ENCODE peak calls at places on chromosomes 1 and 21, in nine cellular contexts. F, D, B, X, K, E, Y, G and M are unnamed samples.

GRCh38 chr1:215257280-215257679 is 174.7 kb downstream of the KCNK2 start:
- DNase-seq in D (no peak), G (no peak), X (peak), K (no peak), F (no peak), Y (no peak), B (no peak), E (peak), M (no peak)

GRCh38 chr1:112715264-112716053 is at the start of gene PPM1J:
- DNase-seq in X (peak), B (peak), E (peak), F (peak), G (peak), Y (peak), K (peak), D (peak), M (peak)

GRCh38 chr21:23488245-23488644 is 2119.0 kb downstream of the MRPL39 start:
- DNase-seq in K (no peak), E (no peak), G (no peak), F (no peak), Y (no peak), B (no peak), D (no peak), X (no peak), M (no peak)

GRCh38 chr1:178284059-178284458 is 190.2 kb downstream of the RASAL2 start:
- DNase-seq in B (peak), G (no peak), F (no peak), Y (no peak), X (no peak), E (no peak), D (no peak), K (no peak), M (no peak)

GRCh38 chr1:160813215-160813614 is 17.2 kb downstream of the LY9 start:
- DNase-seq in G (no peak), B (no peak), F (no peak), K (no peak), D (peak), Y (no peak), X (peak), E (peak), M (no peak)

GRCh38 chr1:37958690-37959089 is 11.8 kb upstream of the INPP5B start:
- DNase-seq in E (peak), G (no peak), X (no peak), F (no peak), B (no peak), Y (no peak), D (no peak), K (no peak), M (no peak)

GRCh38 chr1:9239622-9240401 is 5.2 kb downstream of the H6PD start:
- DNase-seq in Y (peak), K (no peak), F (no peak), G (no peak), B (no peak), E (peak), D (peak), X (peak), M (peak)

GRCh38 chr1:223189903-223190724 is 47.1 kb upstream of the TLR5 start:
- DNase-seq in F (no peak), E (no peak), B (no peak), Y (no peak), K (no peak), D (no peak), G (no peak), X (peak), M (peak)

GRCh38 chr1:1923681-1924000 is 4.6 kb upstream of the TMEM52 start:
- DNase-seq in K (no peak), E (no peak), X (no peak), B (no peak), F (no peak), D (no peak), G (no peak), Y (no peak), M (no peak)

GRCh38 chr21:38140192-38140905 is 116.4 kb upstream of the KCNJ15 start:
- DNase-seq in F (no peak), D (no peak), Y (no peak), G (no peak), B (no peak), K (no peak), X (peak), E (peak), M (no peak)

GRCh38 chr1:87325982-87326738 is 2.5 kb upstream of the LMO4 start:
- DNase-seq in X (peak), D (peak), G (peak), K (peak), Y (peak), B (peak), F (no peak), E (peak), M (no peak)

GRCh38 chr1:155537193-155537592 is 25.4 kb downstream of the ASH1L start:
- DNase-seq in E (no peak), G (no peak), X (no peak), B (no peak), Y (no peak), D (no peak), K (no peak), F (no peak), M (no peak)

GRCh38 chr1:41347276-41347675 is 14.0 kb upstream of the FOXO6 start:
- DNase-seq in Y (peak), K (no peak), D (no peak), G (no peak), X (no peak), F (no peak), B (no peak), E (no peak), M (no peak)

GRCh38 chr1:210302501-210302900 is 26.2 kb upstream of the HHAT start:
- DNase-seq in G (no peak), D (no peak), K (no peak), Y (no peak), F (no peak), X (no peak), E (no peak), B (no peak), M (no peak)

GRCh38 chr21:28294046-28294445 is 698.6 kb downstream of the LTN1 start:
- DNase-seq in K (no peak), D (no peak), F (no peak), E (peak), Y (no peak), G (no peak), X (no peak), B (no peak), M (no peak)

GRCh38 chr1:28801461-28801860 is 10.5 kb upstream of the OPRD1 start:
- DNase-seq in Y (no peak), G (no peak), F (no peak), E (no peak), B (no peak), X (no peak), K (no peak), D (no peak), M (no peak)
- TF ChIP-seq CTCF in Y (no peak), G (no peak), F (no peak), E (no peak), B (no peak), X (no peak), K (no peak), D (no peak), M (no peak)

DNA sequence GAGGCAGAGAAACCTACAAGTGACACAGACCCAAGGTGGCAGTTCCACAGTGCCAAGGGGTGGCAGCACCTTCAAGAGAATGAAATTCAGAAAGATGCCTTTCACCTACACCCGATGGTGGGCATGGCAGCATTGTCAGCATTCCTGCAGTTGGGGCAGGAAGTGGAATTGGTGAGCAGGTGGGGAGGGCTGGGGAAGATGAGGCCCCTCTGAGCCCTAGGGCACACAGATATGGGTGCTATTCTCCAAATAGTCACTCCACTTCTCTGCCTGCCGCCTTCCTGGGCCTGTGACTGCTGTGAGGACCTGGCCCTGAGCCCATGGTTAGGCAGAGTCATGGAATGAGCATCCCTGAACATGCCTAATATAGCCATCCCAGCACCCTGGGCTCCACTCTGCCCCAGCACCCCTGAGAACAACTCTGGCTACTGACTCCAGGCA is 8.3 kb downstream of the SHISA4 start:
- DNase-seq in B (no peak), K (no peak), F (no peak), Y (peak), E (peak), G (no peak), D (no peak), X (peak), M (no peak)
- TF ChIP-seq CTCF in B (no peak), K (no peak), F (no peak), Y (no peak), E (no peak), G (no peak), D (peak), X (no peak), M (no peak)

GRCh38 chr1:42861014-42861399 is 14.6 kb downstream of the ZNF691 start:
- DNase-seq in B (no peak), G (no peak), E (no peak), F (no peak), K (no peak), Y (no peak), X (no peak), D (no peak), M (no peak)

GRCh38 chr1:42866549-42866948 is 20.1 kb downstream of the ZNF691 start:
- DNase-seq in X (no peak), K (no peak), F (no peak), E (no peak), D (no peak), B (no peak), Y (no peak), G (no peak), M (no peak)
- TF ChIP-seq CTCF in X (no peak), K (no peak), F (no peak), E (no peak), D (no peak), B (no peak), Y (no peak), G (no peak), M (no peak)

GRCh38 chr1:230792691-230793462 is 45.7 kb downstream of the CAPN9 start:
- DNase-seq in D (no peak), Y (no peak), B (no peak), E (peak), F (no peak), X (peak), G (no peak), K (no peak), M (no peak)
- TF ChIP-seq CTCF in D (no peak), Y (no peak), B (peak), E (peak), F (no peak), X (peak), G (no peak), K (peak), M (no peak)

GRCh38 chr1:13703558-13704485 is 3.8 kb downstream of the PRDM2 start:
- DNase-seq in K (no peak), E (no peak), Y (no peak), D (no peak), X (no peak), B (no peak), F (no peak), G (no peak), M (no peak)
- TF ChIP-seq CTCF in K (peak), E (no peak), Y (no peak), D (peak), X (no peak), B (no peak), F (no peak), G (no peak), M (no peak)

DNA sequence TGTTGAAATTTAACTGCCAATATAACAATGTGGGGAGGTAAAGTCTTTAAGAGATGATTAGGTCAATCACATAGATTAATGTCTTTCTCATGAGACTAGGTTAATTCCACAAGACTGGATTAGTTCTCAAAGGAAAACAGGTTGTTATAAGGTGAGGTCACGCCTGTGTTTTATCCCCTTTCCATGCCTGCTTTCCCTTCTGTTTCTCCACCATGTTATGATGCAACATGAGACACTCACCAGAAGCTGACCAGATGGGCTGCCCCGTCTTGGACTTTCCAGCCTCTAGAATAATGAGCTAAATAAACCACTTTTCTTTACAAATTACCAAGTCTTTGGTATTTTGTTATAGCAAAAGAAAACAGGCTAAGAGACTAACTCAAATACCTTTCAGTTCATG is 70.8 kb downstream of the DDAH1 start:
- DNase-seq in X (no peak), K (no peak), G (no peak), D (no peak), F (no peak), B (no peak), Y (no peak), E (no peak), M (no peak)
- TF ChIP-seq CTCF in X (no peak), K (no peak), G (no peak), D (no peak), F (no peak), B (no peak), Y (no peak), E (no peak), M (no peak)

GRCh38 chr1:162578936-162579335 is 17.4 kb downstream of the UAP1 start:
- DNase-seq in F (no peak), E (no peak), G (no peak), X (no peak), D (no peak), B (no peak), Y (no peak), K (no peak), M (no peak)
- TF ChIP-seq CTCF in F (no peak), E (no peak), G (no peak), X (no peak), D (no peak), B (no peak), Y (no peak), K (no peak), M (no peak)

DNA sequence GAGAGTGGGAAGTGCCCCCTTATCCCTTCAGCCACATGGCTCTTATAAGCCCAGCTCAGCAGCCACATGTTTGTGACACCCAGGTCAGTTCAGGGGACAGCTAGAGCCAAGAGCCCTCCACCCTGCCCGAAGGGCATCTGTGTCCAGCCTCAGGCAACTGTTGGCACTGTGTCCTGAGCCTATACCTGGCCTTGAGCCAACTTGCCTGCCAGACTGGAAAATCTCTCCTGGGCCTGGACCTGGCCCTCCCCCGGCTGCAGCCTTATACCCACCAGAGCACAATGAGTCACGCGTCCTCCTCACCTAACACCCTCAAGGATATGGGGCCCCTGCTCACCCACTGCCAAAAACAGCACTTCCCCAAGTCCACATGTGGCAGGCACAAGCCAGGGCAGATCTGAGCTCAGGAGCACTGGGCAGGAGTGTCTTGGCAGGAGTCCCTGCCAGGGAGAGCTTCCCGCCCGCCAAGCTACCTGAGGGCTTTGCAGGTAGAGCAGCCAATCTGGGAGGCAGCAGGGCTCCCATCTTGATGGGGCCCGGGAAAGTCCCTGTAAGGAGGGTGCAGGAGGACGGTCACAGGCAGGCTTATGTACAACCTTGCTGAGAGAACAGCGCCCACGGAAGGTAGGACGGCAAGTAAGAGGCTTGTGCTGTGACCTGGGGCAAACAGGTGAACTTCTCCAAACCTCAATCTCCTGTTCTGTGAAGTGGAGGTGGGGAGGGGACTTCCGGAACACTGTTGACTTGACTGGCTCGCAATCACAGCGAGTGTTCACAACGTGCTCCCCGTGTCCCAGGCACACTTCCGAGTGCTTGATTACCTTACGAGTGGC is 19.8 kb upstream of the HSPG2 start:
- DNase-seq in D (peak), Y (peak), E (peak), X (peak), B (peak), K (no peak), F (no peak), G (no peak), M (peak)
- TF ChIP-seq CTCF in D (no peak), Y (no peak), E (no peak), X (no peak), B (no peak), K (no peak), F (no peak), G (no peak), M (no peak)